ENCODE peak calls at places on chromosomes 11 and 22, in seven cellular contexts. S, V, J, X, D, I and B are unnamed samples.

GRCh38 chr11:15327786-15328231 is 213.1 kb downstream of the INSC start:
- DNase-seq in D (peak; percentile 23), S (no peak), I (peak; percentile 88), V (no peak), X (peak; percentile 51), J (peak; percentile 59), B (no peak)

GRCh38 chr11:30564994-30565393 is 21.2 kb downstream of the MPPED2 start:
- DNase-seq in S (no peak), X (no peak), V (no peak), I (no peak), J (no peak), D (no peak), B (no peak)

GRCh38 chr22:24191381-24191841 is 10.1 kb downstream of the SUSD2 start:
- DNase-seq in J (no peak), S (no peak), V (peak; percentile 71), X (no peak), I (no peak), D (no peak), B (no peak)

GRCh38 chr22:21951931-21952465 is 650 bp downstream of the PPM1F start:
- DNase-seq in I (peak; percentile 69), X (peak; percentile 53), S (no peak), V (peak; percentile 91), J (peak; percentile 57), D (peak; percentile 15), B (no peak)

GRCh38 chr11:122229078-122229477 is 113.1 kb upstream of the BLID start:
- DNase-seq in D (no peak), I (no peak), X (peak; percentile 61), S (no peak), V (no peak), J (no peak), B (no peak)

GRCh38 chr22:41656515-41656914 is 32.2 kb downstream of the SNU13 start:
- DNase-seq in V (no peak), D (no peak), I (no peak), S (peak; percentile 40), J (no peak), X (peak; percentile 11), B (no peak)

GRCh38 chr11:119721129-119722120 is 7.6 kb downstream of the NECTIN1 start:
- DNase-seq in V (no peak), S (no peak), D (no peak), X (no peak), J (no peak), I (peak; percentile 78), B (no peak)

GRCh38 chr11:94537051-94537600 is 6.6 kb upstream of the FUT4 start:
- DNase-seq in S (no peak), V (no peak), X (peak; percentile 77), J (no peak), I (no peak), D (no peak), B (no peak)

GRCh38 chr11:40380871-40381270 is 1078.6 kb downstream of the LRRC4C start:
- DNase-seq in I (no peak), D (no peak), S (no peak), V (no peak), X (no peak), J (no peak), B (no peak)

GRCh38 chr11:96464695-96465307 is 75.0 kb downstream of the JRKL start:
- DNase-seq in D (peak; percentile 82), V (no peak), X (peak; percentile 78), I (peak; percentile 87), J (no peak), S (no peak), B (no peak)

GRCh38 chr11:492416-493226 is 14.4 kb downstream of the RNH1 start:
- DNase-seq in X (no peak), I (no peak), J (no peak), D (no peak), S (no peak), V (no peak), B (no peak)

GRCh38 chr22:37410174-37411055 is 16.9 kb downstream of the ELFN2 start:
- DNase-seq in I (no peak), J (no peak), X (no peak), V (no peak), D (no peak), S (no peak), B (no peak)

GRCh38 chr11:126337472-126338241 is 17.8 kb upstream of the ST3GAL4 start:
- DNase-seq in J (no peak), V (peak; percentile 70), D (no peak), X (no peak), S (no peak), I (no peak), B (no peak)

GRCh38 chr11:14329702-14330101 is 29.3 kb downstream of the RRAS2 start:
- DNase-seq in V (no peak), S (no peak), I (no peak), D (no peak), X (no peak), J (no peak), B (no peak)

DNA sequence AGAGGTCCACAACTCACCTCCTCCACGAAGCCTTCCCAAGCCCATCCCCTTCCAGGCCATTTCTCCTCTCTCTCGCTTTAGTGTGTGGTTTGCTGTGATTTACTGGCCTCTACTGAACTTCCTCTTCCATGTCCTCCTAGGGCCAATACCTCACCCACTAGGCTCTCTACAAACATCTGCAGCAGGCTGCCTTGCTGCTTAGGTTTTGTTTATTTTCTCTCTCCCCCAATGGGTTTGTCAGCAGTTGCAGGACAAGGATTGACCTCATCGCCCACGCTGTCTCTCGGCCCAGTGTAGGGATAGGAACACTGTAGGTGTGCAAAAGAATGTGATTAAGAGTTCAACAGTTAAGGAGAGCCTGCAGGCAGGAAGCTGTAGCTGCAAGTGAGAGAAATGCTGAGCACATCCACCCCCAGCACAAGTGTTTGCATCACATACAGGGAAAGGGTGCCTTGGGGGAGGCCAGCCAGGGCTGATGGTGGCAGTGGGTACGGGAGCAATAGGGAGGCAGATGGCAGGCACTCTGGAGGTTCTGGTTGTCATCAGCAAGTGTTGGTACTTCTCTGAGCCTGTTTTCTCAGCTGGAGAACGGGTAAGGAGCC is 1.4 kb downstream of the PC start:
- DNase-seq in S (no peak), D (no peak), J (peak; percentile 27), I (peak; percentile 27), X (peak; percentile 97), V (no peak), B (no peak)
- H3K27ac ChIP-seq in S (no peak overlapping the region), D (no peak overlapping the region), J (peak overlapping the region; percentile 90), I (no peak overlapping the region), X (peak overlapping the region; percentile 67), V (no peak overlapping the region), B (no peak overlapping the region)

GRCh38 chr22:26394787-26395186 is 34.3 kb upstream of the ASPHD2 start:
- DNase-seq in D (no peak), I (peak; percentile 83), V (no peak), X (no peak), J (no peak), S (no peak), B (no peak)

GRCh38 chr22:26389125-26389524 is 39.9 kb upstream of the ASPHD2 start:
- DNase-seq in D (no peak), J (no peak), S (no peak), V (no peak), X (no peak), I (no peak), B (no peak)

GRCh38 chr22:26391623-26392022 is 37.4 kb upstream of the ASPHD2 start:
- DNase-seq in S (no peak), V (no peak), I (peak; percentile 50), D (no peak), J (no peak), X (no peak), B (no peak)

GRCh38 chr22:26395926-26396325 is 33.1 kb upstream of the ASPHD2 start:
- DNase-seq in X (no peak), J (no peak), I (peak; percentile 45), S (no peak), V (no peak), D (no peak), B (no peak)

DNA sequence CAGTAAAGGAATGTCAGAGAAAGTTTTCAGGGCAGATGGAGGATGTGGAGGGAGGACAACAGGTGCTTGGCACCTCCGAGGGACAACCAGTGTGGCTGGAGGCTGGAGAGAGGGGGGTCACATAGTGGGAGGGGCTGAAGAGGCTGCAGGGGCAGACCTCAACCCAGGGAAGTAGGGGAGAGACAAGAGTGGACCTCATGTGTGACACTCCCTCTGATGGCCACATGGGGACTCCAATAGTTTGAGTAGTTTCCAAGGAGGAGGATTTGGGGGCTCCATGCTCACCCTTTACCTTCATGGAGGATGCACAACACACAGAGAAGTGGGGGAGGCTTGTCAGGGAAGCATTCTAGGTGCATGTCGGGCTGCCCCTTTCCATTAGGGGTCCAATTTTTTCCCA is 35.1 kb upstream of the ASPHD2 start:
- DNase-seq in J (no peak), S (no peak), I (no peak), X (no peak), V (no peak), D (no peak), B (no peak)
- TF ChIP-seq CTCF in J (no peak), S (no peak), I (peak; percentile 22), X (no peak), V (no peak), D (no peak), B (no peak)

DNA sequence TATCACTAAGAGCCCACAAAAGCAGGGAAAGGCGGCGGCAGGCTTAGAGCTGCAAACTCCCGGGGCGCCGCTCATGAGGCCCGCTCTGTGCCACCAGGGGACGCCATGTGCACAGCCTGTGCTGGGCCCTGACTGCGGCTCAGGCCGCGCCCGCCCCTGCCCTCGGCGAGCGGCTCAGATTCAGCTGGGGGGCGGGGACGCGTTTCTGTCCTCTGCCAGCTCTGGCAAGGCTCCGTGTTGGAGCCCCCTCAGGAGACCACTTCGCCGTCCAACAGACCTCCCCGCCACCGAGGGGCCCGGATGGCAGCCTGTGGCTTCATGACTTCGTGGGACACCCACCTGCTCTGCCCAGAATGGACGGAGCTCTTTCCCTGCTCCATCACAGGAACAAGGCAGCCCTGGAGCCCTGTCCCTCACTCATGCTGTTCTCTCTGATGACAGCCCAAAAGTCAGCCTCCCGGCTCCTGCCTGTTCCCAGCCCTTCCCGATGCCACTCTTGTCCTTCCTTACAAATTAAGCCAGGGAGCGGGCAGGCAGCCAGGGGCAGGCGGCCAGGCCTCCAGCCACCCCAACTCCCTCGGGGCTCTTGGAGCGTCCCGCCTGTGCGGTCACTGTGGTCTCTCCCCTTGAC is 69.1 kb downstream of the NAT10 start:
- DNase-seq in S (peak; percentile 85), X (peak; percentile 49), I (peak; percentile 95), V (peak; percentile 95), J (peak; percentile 86), D (peak; percentile 79), B (peak; percentile 37)
- H3K4me3 ChIP-seq in S (peak overlapping the region; percentile 63), X (no peak overlapping the region), I (peak overlapping the region; percentile 42), V (peak overlapping the region; percentile 30), J (peak overlapping the region; percentile 28), D (peak overlapping the region; percentile 35), B (peak overlapping the region; percentile 70)

DNA sequence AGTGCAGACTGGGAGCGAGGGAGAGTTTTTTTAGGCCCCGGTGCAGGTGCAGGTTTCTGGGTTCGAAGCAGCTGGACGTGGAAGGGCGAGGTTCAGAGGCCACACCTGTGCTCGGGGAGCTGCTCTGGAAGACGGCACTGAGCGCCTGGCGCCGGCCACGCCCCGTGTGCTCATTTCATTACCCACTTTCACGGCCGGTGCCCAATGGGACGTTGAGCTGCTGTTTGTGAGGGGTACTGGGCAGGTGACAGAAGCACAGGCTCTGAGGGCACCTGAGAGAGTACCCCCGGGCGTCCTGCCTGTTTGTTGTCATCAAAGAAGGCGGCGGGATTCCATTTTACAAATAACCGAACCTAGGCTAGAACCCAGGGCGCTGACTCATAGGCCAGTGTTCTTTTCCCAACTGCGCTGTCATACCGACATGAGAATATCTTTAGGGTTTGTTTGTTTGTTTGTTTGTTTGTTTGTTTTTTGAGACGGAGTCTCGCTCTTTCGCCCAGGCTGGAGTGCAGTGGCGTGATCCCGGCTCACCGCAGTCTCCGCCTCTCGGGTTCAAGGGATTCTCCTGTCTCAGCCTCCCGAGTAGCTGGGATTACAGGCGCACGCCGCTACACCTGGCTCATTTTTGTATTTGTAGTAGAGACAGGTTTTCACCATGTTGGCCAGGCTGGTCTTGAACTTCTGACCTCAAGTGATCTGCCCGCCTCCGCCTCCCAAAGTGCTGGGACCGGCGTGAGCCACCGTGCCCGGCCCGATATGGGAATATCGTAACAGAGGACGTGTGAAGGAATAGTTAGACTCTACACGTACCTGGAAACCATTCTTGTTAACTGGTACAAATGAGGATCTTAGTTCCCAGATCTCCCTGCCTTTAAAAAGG is 16.6 kb upstream of the SPTBN2 start:
- DNase-seq in I (peak; percentile 34), S (no peak), D (peak; percentile 75), X (no peak), J (peak; percentile 49), V (peak; percentile 85), B (no peak)
- H3K27ac ChIP-seq in I (no peak overlapping the region), S (no peak overlapping the region), D (peak overlapping the region; percentile 73), X (no peak overlapping the region), J (peak overlapping the region; percentile 88), V (no peak overlapping the region), B (no peak overlapping the region)